ENCODE peak calls at places on chromosomes 4 and X, in nine cellular contexts. Y is skeletal muscle cell; K is AG09319; W is iris pigment epithelial cell; M is activated naive CD4-positive, alpha-beta T cell; C is caudate nucleus; L is GM12892; Q is Caco-2; G is Peyer's patch. I is an unnamed sample.

GRCh38 chrX:72030431-72030830 is 101.3 kb downstream of the RTL5 start:
- DNase-seq in Q (no peak), W (no peak), G (peak; percentile 23), K (no peak), M (no peak), L (no peak), C (no peak), Y (no peak), I (no peak)

GRCh38 chr4:149986916-149987315 is 91.3 kb upstream of the DCLK2 start:
- DNase-seq in K (no peak), L (no peak), Y (no peak), M (no peak), G (no peak), C (no peak), W (no peak), Q (no peak), I (no peak)

GRCh38 chr4:26717332-26717731 is 133.4 kb downstream of the TBC1D19 start:
- DNase-seq in G (no peak), C (no peak), Y (peak; percentile 64), K (peak; percentile 20), Q (no peak), W (peak; percentile 73), L (no peak), M (no peak), I (no peak)

GRCh38 chrX:2703991-2704369 is 12.9 kb downstream of the CD99 start:
- DNase-seq in L (no peak), M (no peak), G (no peak), Q (no peak), W (no peak), K (no peak), Y (no peak), C (no peak), I (peak; percentile 67)

GRCh38 chr4:173288296-173288695 is 45.9 kb downstream of the HMGB2 start:
- DNase-seq in L (no peak), W (peak; percentile 61), Y (no peak), M (peak; percentile 27), G (peak; percentile 86), C (peak; percentile 65), Q (peak; percentile 68), K (no peak), I (peak; percentile 91)

GRCh38 chr4:78710536-78710935 is 65.6 kb upstream of the BMP2K start:
- DNase-seq in C (no peak), K (no peak), M (no peak), Y (no peak), Q (no peak), W (peak; percentile 22), L (no peak), G (no peak), I (no peak)

GRCh38 chr4:176404591-176404990 is 84.8 kb downstream of the SPCS3 start:
- DNase-seq in Y (peak; percentile 52), W (peak; percentile 87), K (no peak), L (no peak), Q (no peak), C (no peak), G (no peak), M (no peak), I (no peak)

GRCh38 chrX:145524931-145525330 is 277.6 kb downstream of the SPANXN1 start:
- DNase-seq in Q (no peak), G (no peak), Y (no peak), C (peak; percentile 10), K (no peak), M (no peak), W (no peak), L (no peak), I (no peak)

GRCh38 chr4:186699298-186699697 is 24.4 kb downstream of the FAT1 start:
- DNase-seq in G (no peak), C (no peak), K (no peak), Q (no peak), L (no peak), Y (no peak), M (no peak), W (peak; percentile 55), I (no peak)

GRCh38 chrX:132855760-132856341 is 102.6 kb downstream of the HS6ST2 start:
- DNase-seq in M (no peak), W (no peak), Y (no peak), K (no peak), G (no peak), Q (no peak), L (no peak), C (no peak), I (no peak)

GRCh38 chr4:104516884-104517283 is 22.2 kb upstream of the CXXC4 start:
- DNase-seq in K (no peak), Y (no peak), C (no peak), L (no peak), Q (no peak), G (no peak), W (no peak), M (no peak), I (no peak)

GRCh38 chr4:11669156-11669555 is 240.5 kb upstream of the HS3ST1 start:
- DNase-seq in W (peak; percentile 41), K (no peak), Q (no peak), C (no peak), M (no peak), L (no peak), G (no peak), Y (no peak), I (no peak)

GRCh38 chr4:154606728-154607723 is 5.4 kb downstream of the FGG start:
- DNase-seq in M (no peak), W (no peak), L (no peak), Y (no peak), G (no peak), Q (no peak), C (no peak), K (no peak), I (no peak)

GRCh38 chr4:28015996-28016395 is 1155.4 kb downstream of the STIM2 start:
- DNase-seq in W (no peak), L (no peak), K (no peak), Y (no peak), M (no peak), C (no peak), Q (no peak), G (no peak), I (no peak)